ENCODE peak calls at places on chromosomes 2 and 18, in seven cellular contexts. One of them, this sample, is unnamed.
A peak's percentile ranks its signal among the peaks of the same experiment; 100 is the strongest.

GRCh38 chr18:32714571-32715148 is 58.2 kb downstream of the KLHL14 start:
- DNase-seq in lung: peak; percentile 34
- DNase-seq in GM23248: peak; percentile 62
- DNase-seq in fibroblast of lung: peak; percentile 60
- DNase-seq in pancreas: peak; percentile 32
- DNase-seq in ovary: no peak
- DNase-seq in RWPE2: no peak
- DNase-seq in this sample: no peak

GRCh38 chr2:80348953-80349352 is 44.4 kb upstream of the LRRTM1 start:
- DNase-seq in GM23248: no peak
- DNase-seq in fibroblast of lung: no peak
- DNase-seq in pancreas: no peak
- DNase-seq in lung: no peak
- DNase-seq in RWPE2: no peak
- DNase-seq in ovary: no peak
- DNase-seq in this sample: no peak

GRCh38 chr2:94994063-94994913 is 31.2 kb upstream of the MAL start:
- DNase-seq in GM23248: no peak
- DNase-seq in fibroblast of lung: no peak
- DNase-seq in ovary: no peak
- DNase-seq in RWPE2: no peak
- DNase-seq in pancreas: no peak
- DNase-seq in lung: no peak
- DNase-seq in this sample: no peak

GRCh38 chr2:71811157-71811556 is 336.5 kb downstream of the CYP26B1 start:
- DNase-seq in pancreas: no peak
- DNase-seq in lung: no peak
- DNase-seq in fibroblast of lung: no peak
- DNase-seq in GM23248: no peak
- DNase-seq in RWPE2: no peak
- DNase-seq in ovary: no peak
- DNase-seq in this sample: no peak

GRCh38 chr2:47230418-47230817 is 75.3 kb upstream of the STPG4 start:
- DNase-seq in fibroblast of lung: peak; percentile 70
- DNase-seq in lung: peak; percentile 52
- DNase-seq in GM23248: peak; percentile 78
- DNase-seq in ovary: peak; percentile 56
- DNase-seq in pancreas: no peak
- DNase-seq in RWPE2: no peak
- DNase-seq in this sample: no peak

GRCh38 chr2:98377569-98377968 is 31.3 kb downstream of the CNGA3 start:
- DNase-seq in pancreas: no peak
- DNase-seq in ovary: no peak
- DNase-seq in RWPE2: no peak
- DNase-seq in lung: no peak
- DNase-seq in fibroblast of lung: no peak
- DNase-seq in GM23248: no peak
- DNase-seq in this sample: no peak

GRCh38 chr2:153487482-153487881 is 8.9 kb upstream of the RPRM start:
- DNase-seq in fibroblast of lung: no peak
- DNase-seq in ovary: no peak
- DNase-seq in lung: no peak
- DNase-seq in RWPE2: no peak
- DNase-seq in pancreas: no peak
- DNase-seq in GM23248: peak; percentile 5
- DNase-seq in this sample: no peak

GRCh38 chr18:43312891-43313290 is 35.6 kb upstream of the SYT4 start:
- DNase-seq in ovary: no peak
- DNase-seq in GM23248: peak; percentile 59
- DNase-seq in RWPE2: no peak
- DNase-seq in pancreas: no peak
- DNase-seq in fibroblast of lung: peak; percentile 47
- DNase-seq in lung: no peak
- DNase-seq in this sample: no peak

GRCh38 chr2:40096360-40096759 is 317.3 kb upstream of the THUMPD2 start:
- DNase-seq in GM23248: peak; percentile 31
- DNase-seq in lung: no peak
- DNase-seq in pancreas: no peak
- DNase-seq in RWPE2: no peak
- DNase-seq in ovary: no peak
- DNase-seq in fibroblast of lung: peak; percentile 87
- DNase-seq in this sample: no peak

GRCh38 chr2:99611786-99612185 is 122.0 kb upstream of the REV1 start:
- DNase-seq in lung: no peak
- DNase-seq in GM23248: no peak
- DNase-seq in RWPE2: no peak
- DNase-seq in fibroblast of lung: no peak
- DNase-seq in ovary: no peak
- DNase-seq in pancreas: no peak
- DNase-seq in this sample: no peak

GRCh38 chr2:122583159-122583917 is 827.9 kb downstream of the TSN start:
- DNase-seq in GM23248: no peak
- DNase-seq in lung: no peak
- DNase-seq in fibroblast of lung: no peak
- DNase-seq in pancreas: no peak
- DNase-seq in RWPE2: no peak
- DNase-seq in ovary: no peak
- DNase-seq in this sample: no peak

DNA sequence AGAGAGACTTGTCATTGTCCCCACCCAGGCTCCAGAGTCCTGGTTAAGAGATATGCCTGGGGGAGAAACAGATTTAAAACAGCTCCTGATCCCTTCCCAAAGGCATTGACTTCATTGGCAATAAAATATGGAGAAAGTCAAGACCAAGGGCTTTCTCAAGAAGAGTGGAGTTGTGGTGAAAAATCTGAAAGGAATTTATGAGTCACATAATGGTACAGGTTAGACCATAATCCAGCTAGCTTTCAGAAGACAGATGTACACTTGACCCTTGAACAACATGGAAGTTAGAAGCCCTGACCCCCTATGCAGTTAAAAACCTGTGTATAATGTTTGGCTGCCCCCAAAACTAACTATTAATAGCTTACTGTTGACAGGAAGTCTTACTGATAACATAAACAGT is 599.1 kb upstream of the SOX11 start:
- DNase-seq in lung: no peak
- DNase-seq in ovary: no peak
- DNase-seq in GM23248: no peak
- DNase-seq in pancreas: no peak
- DNase-seq in fibroblast of lung: no peak
- DNase-seq in RWPE2: no peak
- DNase-seq in this sample: no peak
- H3K9me3 ChIP-seq in lung: peaks cover 3% of the 10 kb centered on the region
- H3K9me3 ChIP-seq in ovary: no peaks in the 10 kb centered on the region
- H3K9me3 ChIP-seq in GM23248: no peaks in the 10 kb centered on the region
- H3K9me3 ChIP-seq in pancreas: no peaks in the 10 kb centered on the region
- H3K9me3 ChIP-seq in fibroblast of lung: no peaks in the 10 kb centered on the region
- H3K9me3 ChIP-seq in RWPE2: no peaks in the 10 kb centered on the region
- H3K9me3 ChIP-seq in this sample: no peaks in the 10 kb centered on the region

GRCh38 chr2:5560981-5561380 is 131.2 kb upstream of the SOX11 start:
- DNase-seq in pancreas: no peak
- DNase-seq in GM23248: peak; percentile 2
- DNase-seq in fibroblast of lung: peak; percentile 96
- DNase-seq in RWPE2: no peak
- DNase-seq in lung: no peak
- DNase-seq in ovary: no peak
- DNase-seq in this sample: no peak

DNA sequence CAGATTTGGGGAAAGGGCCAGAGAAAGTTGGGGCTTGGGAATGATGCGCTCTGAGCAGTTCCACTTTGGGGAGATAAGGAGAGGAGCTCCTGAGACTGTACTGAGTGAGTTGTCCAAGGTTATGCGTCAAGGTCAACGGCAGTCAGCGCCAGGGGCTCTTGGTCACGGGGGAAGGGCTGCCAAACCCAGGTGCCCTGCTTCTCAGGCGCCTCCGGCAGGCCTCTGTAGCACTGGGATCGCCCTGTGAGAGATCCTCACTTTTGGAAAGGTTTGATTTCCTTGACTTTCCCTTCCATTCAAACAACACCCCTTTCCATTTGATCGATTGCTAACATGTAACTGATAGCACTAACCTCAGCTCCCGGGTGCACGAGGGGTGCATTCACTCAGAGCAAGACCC is 136.5 kb upstream of the SOX11 start:
- DNase-seq in ovary: no peak
- DNase-seq in pancreas: peak; percentile 23
- DNase-seq in lung: no peak
- DNase-seq in RWPE2: no peak
- DNase-seq in fibroblast of lung: no peak
- DNase-seq in GM23248: no peak
- DNase-seq in this sample: no peak
- H3K9me3 ChIP-seq in ovary: no peaks in the 10 kb centered on the region
- H3K9me3 ChIP-seq in pancreas: no peaks in the 10 kb centered on the region
- H3K9me3 ChIP-seq in lung: peaks cover 6% of the 10 kb centered on the region
- H3K9me3 ChIP-seq in RWPE2: no peaks in the 10 kb centered on the region
- H3K9me3 ChIP-seq in fibroblast of lung: no peaks in the 10 kb centered on the region
- H3K9me3 ChIP-seq in GM23248: no peaks in the 10 kb centered on the region
- H3K9me3 ChIP-seq in this sample: no peaks in the 10 kb centered on the region

DNA sequence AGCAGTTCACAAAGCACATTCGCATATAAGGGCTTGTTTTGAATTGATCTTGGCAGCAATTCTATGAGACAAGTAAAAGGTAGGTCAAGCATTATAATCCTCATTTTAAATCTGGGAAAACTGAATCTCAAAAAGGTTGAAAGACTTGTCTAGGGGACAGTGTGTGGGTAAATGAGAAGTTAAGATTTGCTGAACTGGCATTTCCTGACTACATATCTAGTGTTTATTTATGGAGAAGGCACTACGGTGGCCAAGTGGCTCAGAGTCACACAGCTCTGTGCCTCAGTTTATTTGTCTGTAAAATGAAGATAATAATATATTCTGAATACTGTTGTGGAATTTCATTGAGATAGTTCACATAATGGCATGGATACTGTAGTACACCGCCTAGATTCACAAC is 16.3 kb upstream of the IL1RN start:
- DNase-seq in RWPE2: no peak
- DNase-seq in lung: no peak
- DNase-seq in pancreas: no peak
- DNase-seq in GM23248: no peak
- DNase-seq in ovary: no peak
- DNase-seq in fibroblast of lung: no peak
- DNase-seq in this sample: no peak
- H3K9me3 ChIP-seq in RWPE2: no peaks in the 10 kb centered on the region
- H3K9me3 ChIP-seq in lung: no peaks in the 10 kb centered on the region
- H3K9me3 ChIP-seq in pancreas: no peaks in the 10 kb centered on the region
- H3K9me3 ChIP-seq in GM23248: no peaks in the 10 kb centered on the region
- H3K9me3 ChIP-seq in ovary: no peaks in the 10 kb centered on the region
- H3K9me3 ChIP-seq in fibroblast of lung: no peaks in the 10 kb centered on the region
- H3K9me3 ChIP-seq in this sample: no peaks in the 10 kb centered on the region

DNA sequence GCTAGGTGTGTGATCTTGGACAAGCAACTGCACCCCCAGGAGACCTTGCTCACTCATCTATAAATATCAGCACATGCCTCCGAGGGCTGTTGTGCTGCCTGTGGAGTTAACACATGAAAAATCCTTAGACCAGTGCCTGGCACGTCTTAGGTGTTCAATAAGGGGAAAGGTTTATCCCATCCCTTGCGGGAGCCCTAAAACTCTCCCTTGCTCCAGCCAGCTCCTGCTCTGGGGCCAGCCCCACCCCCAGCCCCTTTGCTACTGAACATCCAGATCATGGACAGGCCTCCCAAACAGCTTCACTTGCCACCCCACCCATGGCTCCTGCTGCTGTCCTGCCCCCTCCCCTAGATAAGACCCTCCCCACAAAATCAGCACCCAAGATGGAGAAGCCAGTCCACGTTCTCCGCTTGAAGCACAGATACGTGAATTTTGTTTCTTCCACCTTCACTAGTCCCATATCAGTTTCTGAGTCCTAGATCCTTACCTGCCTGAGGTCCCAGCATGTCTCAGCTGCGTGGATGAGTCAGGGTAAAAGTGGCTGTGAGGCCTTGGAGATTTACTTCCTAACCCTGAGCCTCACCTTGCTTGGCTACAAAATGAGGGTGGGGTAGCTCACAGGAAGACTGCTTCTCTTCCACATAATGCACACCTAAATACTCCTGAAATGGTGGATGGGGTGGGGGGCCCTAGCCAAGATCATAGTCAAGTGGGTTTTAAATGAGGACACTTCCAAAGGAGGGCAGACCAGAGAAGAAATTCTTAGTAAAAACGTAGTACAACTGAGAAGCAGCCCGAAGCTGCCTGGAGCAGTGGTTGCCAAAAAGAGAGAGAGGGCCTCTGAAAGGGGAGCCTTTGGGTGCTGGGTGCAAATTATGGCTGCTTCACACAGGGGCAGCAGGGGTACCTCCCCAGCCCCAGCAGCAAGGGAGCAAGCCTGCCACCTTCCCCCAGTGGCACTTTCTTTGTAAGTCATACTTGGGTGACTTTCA is 40.4 kb downstream of the C1QL2 start:
- DNase-seq in pancreas: no peak
- DNase-seq in lung: no peak
- DNase-seq in RWPE2: no peak
- DNase-seq in ovary: no peak
- DNase-seq in fibroblast of lung: no peak
- DNase-seq in GM23248: no peak
- DNase-seq in this sample: no peak
- H3K9me3 ChIP-seq in pancreas: no peaks in the 10 kb centered on the region
- H3K9me3 ChIP-seq in lung: peaks cover 1% of the 10 kb centered on the region
- H3K9me3 ChIP-seq in RWPE2: no peaks in the 10 kb centered on the region
- H3K9me3 ChIP-seq in ovary: no peaks in the 10 kb centered on the region
- H3K9me3 ChIP-seq in fibroblast of lung: no peaks in the 10 kb centered on the region
- H3K9me3 ChIP-seq in GM23248: no peaks in the 10 kb centered on the region
- H3K9me3 ChIP-seq in this sample: no peaks in the 10 kb centered on the region

DNA sequence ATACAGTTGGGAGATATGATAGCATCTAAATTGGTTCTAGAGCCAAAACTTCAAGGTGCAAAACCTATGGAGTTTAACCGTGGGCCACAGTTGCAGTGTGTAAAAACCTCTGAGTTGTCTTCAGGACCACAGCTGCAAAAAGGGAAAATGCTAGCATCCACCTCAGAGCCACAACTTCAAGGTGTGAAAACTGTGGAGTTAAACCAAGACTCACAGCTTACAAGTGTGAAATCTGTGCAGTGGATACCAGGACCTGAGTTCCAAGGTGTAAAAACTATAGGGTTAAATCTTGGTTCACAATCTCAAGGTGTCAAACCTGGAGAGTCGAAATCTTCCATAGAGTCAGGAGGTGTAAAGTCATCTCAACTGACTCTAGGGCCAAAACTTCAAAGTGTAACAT is 10.4 kb upstream of the ZNF512 start:
- DNase-seq in lung: no peak
- DNase-seq in GM23248: no peak
- DNase-seq in fibroblast of lung: no peak
- DNase-seq in pancreas: no peak
- DNase-seq in ovary: no peak
- DNase-seq in RWPE2: no peak
- DNase-seq in this sample: no peak
- H3K9me3 ChIP-seq in lung: peaks cover 18% of the 10 kb centered on the region
- H3K9me3 ChIP-seq in GM23248: no peaks in the 10 kb centered on the region
- H3K9me3 ChIP-seq in fibroblast of lung: no peaks in the 10 kb centered on the region
- H3K9me3 ChIP-seq in pancreas: no peaks in the 10 kb centered on the region
- H3K9me3 ChIP-seq in ovary: no peaks in the 10 kb centered on the region
- H3K9me3 ChIP-seq in RWPE2: peaks cover 4% of the 10 kb centered on the region
- H3K9me3 ChIP-seq in this sample: no peaks in the 10 kb centered on the region

GRCh38 chr2:52475600-52475999 is 1292.0 kb upstream of the CHAC2 start:
- DNase-seq in RWPE2: no peak
- DNase-seq in ovary: no peak
- DNase-seq in lung: no peak
- DNase-seq in GM23248: no peak
- DNase-seq in pancreas: no peak
- DNase-seq in fibroblast of lung: no peak
- DNase-seq in this sample: no peak

GRCh38 chr2:52473526-52473925 is 1294.1 kb upstream of the CHAC2 start:
- DNase-seq in GM23248: no peak
- DNase-seq in lung: no peak
- DNase-seq in RWPE2: no peak
- DNase-seq in ovary: no peak
- DNase-seq in pancreas: no peak
- DNase-seq in fibroblast of lung: no peak
- DNase-seq in this sample: no peak

GRCh38 chr2:52474091-52474490 is 1293.5 kb upstream of the CHAC2 start:
- DNase-seq in GM23248: no peak
- DNase-seq in pancreas: peak; percentile 30
- DNase-seq in ovary: no peak
- DNase-seq in lung: no peak
- DNase-seq in fibroblast of lung: no peak
- DNase-seq in RWPE2: no peak
- DNase-seq in this sample: no peak
- H3K9me3 ChIP-seq in GM23248: no peaks in the 10 kb centered on the region
- H3K9me3 ChIP-seq in pancreas: no peaks in the 10 kb centered on the region
- H3K9me3 ChIP-seq in ovary: no peaks in the 10 kb centered on the region
- H3K9me3 ChIP-seq in lung: no peaks in the 10 kb centered on the region
- H3K9me3 ChIP-seq in fibroblast of lung: no peaks in the 10 kb centered on the region
- H3K9me3 ChIP-seq in RWPE2: no peaks in the 10 kb centered on the region
- H3K9me3 ChIP-seq in this sample: no peaks in the 10 kb centered on the region